ENCODE peak calls at places on chromosome 6, in four cellular contexts. D is SJSA1, V is H9, M is prostate gland. Z is an unnamed sample.

GRCh38 chr6:160036790-160037206 is 67.9 kb downstream of the IGF2R start:
- DNase-seq in D (peak), V (no peak), M (no peak), Z (no peak)

GRCh38 chr6:70282906-70283461 is 19.9 kb downstream of the COL9A1 start:
- DNase-seq in V (peak), M (no peak), D (no peak), Z (no peak)

GRCh38 chr6:53796451-53796780 is 1.6 kb downstream of the LRRC1 start:
- DNase-seq in M (no peak), D (no peak), V (no peak), Z (no peak)

GRCh38 chr6:67064323-67064722 is 1357.3 kb upstream of the EYS start:
- DNase-seq in M (no peak), D (no peak), V (no peak), Z (no peak)

GRCh38 chr6:16505711-16506362 is 255.4 kb downstream of the ATXN1 start:
- DNase-seq in V (no peak), D (no peak), M (no peak), Z (no peak)

GRCh38 chr6:75363304-75363703 is 78.7 kb upstream of the TMEM30A start:
- DNase-seq in V (no peak), D (no peak), M (no peak), Z (no peak)

GRCh38 chr6:113690255-113690956 is 166.7 kb upstream of the MARCKS start:
- DNase-seq in D (peak), V (no peak), M (peak), Z (no peak)

GRCh38 chr6:134686071-134686470 is 263.8 kb downstream of the ALDH8A1 start:
- DNase-seq in M (no peak), V (no peak), D (no peak), Z (no peak)

GRCh38 chr6:135909737-135910387 is 58.4 kb downstream of the PDE7B start:
- DNase-seq in M (peak), D (no peak), V (peak), Z (peak)

GRCh38 chr6:130853555-130854183 is 26.5 kb downstream of the SMLR1 start:
- DNase-seq in V (no peak), M (no peak), D (peak), Z (no peak)

GRCh38 chr6:1322725-1323219 is 10.9 kb downstream of the FOXQ1 start:
- DNase-seq in V (no peak), M (no peak), D (peak), Z (no peak)

GRCh38 chr6:35025241-35026188 is 115.6 kb downstream of the TCP11 start:
- DNase-seq in D (peak), V (no peak), M (no peak), Z (no peak)

GRCh38 chr6:15297895-15298590 is 52.2 kb downstream of the JARID2 start:
- DNase-seq in D (no peak), V (no peak), M (no peak), Z (no peak)

GRCh38 chr6:151891524-151891923 is 84.0 kb downstream of the ESR1 start:
- DNase-seq in M (no peak), D (no peak), V (no peak), Z (no peak)

GRCh38 chr6:144415835-144416237 is 130.7 kb downstream of the UTRN start:
- DNase-seq in D (peak), V (no peak), M (no peak), Z (no peak)

GRCh38 chr6:7138111-7138510 is 30.4 kb downstream of the RREB1 start:
- DNase-seq in V (no peak), D (no peak), M (no peak), Z (no peak)

GRCh38 chr6:37724530-37725220 is 27.0 kb upstream of the MDGA1 start:
- DNase-seq in M (no peak), V (no peak), D (no peak), Z (no peak)

GRCh38 chr6:760982-761955 is 68.3 kb upstream of the EXOC2 start:
- DNase-seq in V (no peak), M (no peak), D (peak), Z (no peak)

GRCh38 chr6:16974387-16974673 is 127.5 kb upstream of the STMND1 start:
- DNase-seq in V (no peak), D (no peak), M (no peak), Z (no peak)

GRCh38 chr6:90231798-90232197 is 64.8 kb downstream of the BACH2 start:
- DNase-seq in D (no peak), M (no peak), V (no peak), Z (no peak)

GRCh38 chr6:166515072-166515810 is 71.2 kb downstream of the RAMACL start:
- DNase-seq in V (no peak), M (no peak), D (peak), Z (peak)

GRCh38 chr6:158630944-158631616 is 13.5 kb downstream of the DYNLT1 start:
- DNase-seq in V (no peak), D (no peak), M (peak), Z (no peak)

GRCh38 chr6:24495516-24495847 is 713 bp downstream of the ALDH5A1 start:
- DNase-seq in M (peak), V (peak), D (no peak), Z (peak)

GRCh38 chr6:17280552-17281090 is 540 bp upstream of the RBM24 start:
- DNase-seq in M (no peak), D (peak), V (peak), Z (no peak)

GRCh38 chr6:143078468-143079324 is 18.0 kb downstream of the AIG1 start:
- DNase-seq in M (no peak), V (no peak), D (no peak), Z (no peak)

GRCh38 chr6:161225677-161226004 is 48.2 kb downstream of the AGPAT4 start:
- DNase-seq in M (no peak), V (no peak), D (no peak), Z (no peak)

GRCh38 chr6:148628251-148628650 is 118.6 kb upstream of the UST start:
- DNase-seq in D (no peak), V (no peak), M (no peak), Z (no peak)

GRCh38 chr6:148624025-148624424 is 122.8 kb upstream of the UST start:
- DNase-seq in M (no peak), D (no peak), V (no peak), Z (no peak)

GRCh38 chr6:148635070-148635743 is 111.6 kb upstream of the UST start:
- DNase-seq in M (no peak), V (no peak), D (no peak), Z (no peak)

GRCh38 chr6:148629910-148630470 is 116.8 kb upstream of the UST start:
- DNase-seq in M (no peak), V (no peak), D (no peak), Z (no peak)

DNA sequence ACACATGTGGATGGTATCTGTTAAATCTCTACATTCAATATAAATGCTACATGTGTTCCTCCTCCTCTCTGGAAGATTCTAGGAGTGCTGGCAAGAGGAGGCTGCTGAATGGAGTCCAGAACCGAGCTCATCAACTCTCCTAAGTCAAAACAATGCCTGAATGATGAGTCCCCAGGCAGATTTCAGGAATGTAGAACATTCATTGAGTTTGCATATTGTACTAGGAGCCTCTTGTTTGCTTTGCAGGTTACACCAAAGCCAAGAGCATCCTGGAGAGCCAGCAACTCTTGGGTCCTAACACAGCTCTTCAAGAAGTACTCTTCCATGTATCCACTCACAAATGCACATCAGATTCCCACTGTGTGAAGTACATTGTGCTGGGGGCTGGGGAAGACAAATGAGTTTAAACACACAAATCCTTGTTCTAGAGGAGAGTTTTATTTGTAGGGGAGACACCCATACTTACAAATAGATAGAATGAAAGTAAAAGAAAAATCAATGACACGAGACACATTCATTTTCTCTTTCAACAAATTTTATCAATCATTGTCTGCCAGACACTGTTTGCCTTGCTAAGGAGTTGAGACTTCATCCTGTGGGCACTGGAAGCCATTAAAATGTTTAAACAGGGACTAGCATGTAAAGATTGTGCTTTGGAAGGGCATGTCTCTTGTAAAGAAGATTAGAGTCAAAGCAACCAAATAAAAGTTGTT is 117.5 kb upstream of the UST start:
- DNase-seq in D (no peak), V (no peak), M (no peak), Z (no peak)
- H3K27ac ChIP-seq in D (no peak), V (no peak), M (no peak), Z (no peak)

GRCh38 chr6:168198302-168199180 is 119.5 kb upstream of the FRMD1 start:
- DNase-seq in M (no peak), D (no peak), V (no peak), Z (no peak)

GRCh38 chr6:168201799-168202198 is 117.8 kb downstream of the DACT2 start:
- DNase-seq in V (no peak), M (no peak), D (no peak), Z (no peak)

GRCh38 chr6:168197636-168198301 is 118.8 kb upstream of the FRMD1 start:
- DNase-seq in M (no peak), V (peak), D (no peak), Z (no peak)

GRCh38 chr6:168200571-168201134 is 118.9 kb downstream of the DACT2 start:
- DNase-seq in M (no peak), V (no peak), D (no peak), Z (no peak)

DNA sequence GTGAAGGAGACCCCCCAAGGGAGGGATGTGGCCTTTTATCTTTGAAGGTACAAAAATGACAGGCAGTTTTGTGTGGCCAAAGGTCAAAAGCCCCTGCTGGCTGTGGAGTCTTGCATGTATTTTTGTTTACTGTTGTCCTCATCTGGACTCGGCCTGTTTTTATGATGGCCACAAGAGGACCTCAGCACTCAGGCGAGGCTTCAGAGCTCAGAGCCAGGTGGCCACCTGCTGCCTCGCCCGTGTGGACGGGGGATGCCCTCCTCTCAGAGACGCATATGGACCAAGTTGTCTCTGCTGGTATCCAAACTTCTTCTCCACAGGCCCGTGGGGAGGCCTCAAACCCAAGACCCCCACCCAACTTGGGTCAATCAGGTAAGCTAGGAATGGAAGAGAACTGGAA is 118.2 kb downstream of the DACT2 start:
- DNase-seq in V (peak), D (no peak), M (no peak), Z (no peak)
- H3K27ac ChIP-seq in V (no peak), D (no peak), M (no peak), Z (no peak)

GRCh38 chr6:41530476-41530875 is 15.7 kb upstream of the FOXP4 start:
- DNase-seq in D (no peak), V (no peak), M (no peak), Z (no peak)
- H3K27ac ChIP-seq in D (no peak), V (no peak), M (no peak), Z (no peak)

DNA sequence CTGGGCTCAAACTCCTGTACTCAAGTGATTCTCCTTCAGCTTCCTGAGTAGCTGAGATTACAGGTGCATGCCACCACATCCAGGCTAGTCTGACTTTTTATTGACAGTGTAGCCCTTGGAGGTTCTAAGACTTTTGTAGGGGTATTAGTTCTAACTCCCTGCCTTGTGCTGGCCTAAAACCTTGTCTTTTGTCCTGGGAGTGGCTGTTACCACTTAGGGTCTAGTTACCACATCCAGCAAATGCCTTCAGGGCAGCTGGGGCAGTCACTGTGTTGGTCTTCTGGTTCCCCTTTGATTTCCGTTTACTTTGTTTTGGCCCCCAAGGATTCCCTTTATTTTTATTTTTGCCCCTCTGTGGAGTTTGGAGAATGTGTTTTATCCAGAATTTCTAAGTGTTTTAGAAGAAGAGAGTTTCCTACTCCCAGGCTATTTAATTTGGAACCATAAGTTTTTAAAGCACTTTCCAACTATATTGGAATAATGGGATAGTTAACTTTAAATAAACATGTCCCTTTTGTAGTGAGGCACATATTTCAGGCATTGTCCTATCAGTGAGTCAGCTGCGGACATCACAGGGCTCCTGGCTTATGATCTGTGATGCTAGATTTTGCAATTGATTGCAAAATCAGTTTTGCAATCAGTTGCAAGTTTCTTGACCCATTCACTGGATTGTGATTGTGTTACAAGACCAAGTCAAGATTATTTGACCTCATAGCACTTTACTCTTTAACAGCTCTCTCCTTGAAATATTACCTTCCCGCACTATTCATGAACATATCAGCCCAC is 25.0 kb downstream of the IL22RA2 start:
- DNase-seq in D (no peak), M (no peak), V (no peak), Z (no peak)
- H3K27ac ChIP-seq in D (no peak), M (no peak), V (no peak), Z (no peak)

GRCh38 chr6:162684961-162685360 is 42.6 kb downstream of the PRKN start:
- DNase-seq in M (no peak), V (no peak), D (no peak), Z (no peak)

GRCh38 chr6:162680367-162680766 is 47.2 kb downstream of the PRKN start:
- DNase-seq in D (no peak), V (no peak), M (no peak), Z (no peak)

GRCh38 chr6:162683135-162683534 is 44.4 kb downstream of the PRKN start:
- DNase-seq in D (no peak), V (no peak), M (no peak), Z (no peak)

GRCh38 chr6:162681447-162681846 is 46.1 kb downstream of the PRKN start:
- DNase-seq in M (no peak), D (no peak), V (no peak), Z (no peak)

GRCh38 chr6:162684033-162684432 is 43.5 kb downstream of the PRKN start:
- DNase-seq in M (no peak), D (no peak), V (no peak), Z (no peak)
- H3K27ac ChIP-seq in M (no peak), D (no peak), V (no peak), Z (no peak)

GRCh38 chr6:30766461-30767157 is 22.3 kb upstream of the IER3 start:
- DNase-seq in D (no peak), V (no peak), M (no peak), Z (no peak)
- H3K27ac ChIP-seq in D (no peak), V (peak), M (no peak), Z (no peak)

GRCh38 chr6:39342692-39343460 is 20.4 kb upstream of the KCNK16 start:
- DNase-seq in D (no peak), V (no peak), M (no peak), Z (no peak)

GRCh38 chr6:39341942-39342341 is 19.4 kb upstream of the KCNK16 start:
- DNase-seq in D (no peak), V (no peak), M (no peak), Z (no peak)

GRCh38 chr6:39343461-39343870 is 21.0 kb upstream of the KCNK16 start:
- DNase-seq in V (peak), M (no peak), D (no peak), Z (no peak)

GRCh38 chr6:39347201-39347600 is 24.7 kb upstream of the KCNK16 start:
- DNase-seq in M (no peak), V (no peak), D (no peak), Z (no peak)

DNA sequence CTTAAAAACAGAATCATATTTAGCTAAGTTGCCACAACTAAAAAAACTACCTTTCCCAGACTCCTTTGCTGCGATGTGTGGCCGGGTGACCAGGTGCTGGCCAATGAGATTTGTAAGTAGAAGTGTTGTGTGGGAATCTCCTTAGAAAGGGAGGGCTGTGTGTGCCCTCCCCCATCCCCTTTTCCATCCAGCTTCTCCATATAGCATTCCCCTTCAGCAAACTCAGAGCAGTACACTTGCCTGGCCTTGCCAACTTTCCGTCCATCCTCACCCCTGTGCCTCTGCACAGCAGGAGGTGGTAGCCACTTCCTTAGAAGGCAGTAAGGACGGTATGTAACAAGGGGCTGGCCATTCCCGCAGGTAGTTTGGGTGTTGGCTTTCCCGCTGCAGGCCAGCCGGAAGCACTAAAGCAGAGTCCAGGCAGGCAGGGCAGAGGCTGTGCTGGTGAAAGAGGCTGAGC is 22.3 kb upstream of the KCNK16 start:
- DNase-seq in D (no peak), M (no peak), V (peak), Z (no peak)
- H3K27ac ChIP-seq in D (no peak), M (no peak), V (no peak), Z (no peak)

DNA sequence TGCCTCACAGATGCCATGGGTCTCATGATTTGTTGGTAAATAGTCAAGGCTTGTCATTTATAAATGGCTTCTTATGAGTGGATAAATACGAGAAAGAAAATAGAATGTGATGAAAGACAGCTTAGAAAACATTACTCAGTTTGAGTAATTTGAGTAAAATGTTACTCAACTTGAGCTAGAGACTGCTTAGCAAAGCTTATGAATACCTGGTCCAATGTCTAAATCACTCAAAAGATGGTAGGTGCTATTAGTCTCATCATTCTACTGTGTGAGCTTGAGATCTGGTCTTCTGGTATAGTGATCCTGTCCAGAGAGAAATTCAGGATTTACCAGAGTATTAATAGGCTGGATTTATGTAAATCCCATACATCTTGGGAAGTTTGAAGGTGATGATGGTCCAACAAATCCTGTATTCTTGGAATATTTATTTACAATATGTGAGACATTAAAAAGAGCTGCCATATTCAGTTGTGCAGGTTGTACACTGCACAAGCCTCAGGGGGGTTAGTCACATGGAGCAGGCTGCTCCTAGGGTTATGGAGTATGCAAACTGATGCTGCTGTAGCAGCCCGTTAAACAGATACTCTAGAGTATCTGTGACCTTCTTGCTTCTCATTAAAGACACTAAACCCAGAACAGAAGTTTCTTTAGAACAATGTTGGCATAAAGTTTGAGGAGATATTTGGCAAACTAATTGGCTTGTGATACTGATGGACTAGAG is 112.9 kb downstream of the RCAN2 start:
- DNase-seq in V (no peak), D (no peak), M (no peak), Z (no peak)
- H3K27ac ChIP-seq in V (no peak), D (no peak), M (no peak), Z (no peak)

Z was measured in CD8-positive, alpha-beta T cell.